ENCODE peak calls at places on chromosome 10, in nine cellular contexts. L, W, N, S, F, K, D, H and A are unnamed samples.

GRCh38 chr10:70440296-70441160 is 953 bp downstream of the NODAL start:
- DNase-seq in H (no peak), N (no peak), K (no peak), D (no peak), W (no peak), L (no peak), S (no peak), F (no peak), A (no peak)

GRCh38 chr10:58178811-58179210 is 88.9 kb downstream of the IPMK start:
- DNase-seq in H (no peak), L (no peak), K (no peak), F (peak), N (no peak), W (no peak), D (no peak), S (peak), A (no peak)

GRCh38 chr10:123480845-123481244 is 185.3 kb upstream of the GPR26 start:
- DNase-seq in K (no peak), L (no peak), W (no peak), D (no peak), F (no peak), N (no peak), S (no peak), H (no peak), A (peak)

GRCh38 chr10:130709415-130709814 is 573.2 kb downstream of the GLRX3 start:
- DNase-seq in F (no peak), H (no peak), N (no peak), W (peak), L (no peak), S (no peak), K (no peak), D (no peak), A (no peak)

GRCh38 chr10:71773221-71773971 is at the start of gene VSIR:
- DNase-seq in L (peak), D (peak), N (no peak), W (peak), H (peak), K (peak), F (peak), S (peak), A (peak)

GRCh38 chr10:641149-642010 is 48.1 kb downstream of the DIP2C start:
- DNase-seq in S (no peak), W (no peak), N (no peak), H (no peak), D (no peak), L (no peak), K (no peak), F (no peak), A (no peak)

GRCh38 chr10:91541481-91541880 is 91.4 kb downstream of the PPP1R3C start:
- DNase-seq in H (no peak), D (no peak), N (no peak), L (no peak), S (peak), K (no peak), W (no peak), F (peak), A (no peak)

GRCh38 chr10:21285742-21286311 is 239.7 kb downstream of the SKIDA1 start:
- DNase-seq in K (no peak), N (no peak), L (no peak), D (no peak), F (no peak), W (no peak), S (peak), H (no peak), A (no peak)

GRCh38 chr10:75851946-75852345 is 420.5 kb downstream of the LRMDA start:
- DNase-seq in D (no peak), H (no peak), W (no peak), L (no peak), F (no peak), S (no peak), N (no peak), K (no peak), A (no peak)

DNA sequence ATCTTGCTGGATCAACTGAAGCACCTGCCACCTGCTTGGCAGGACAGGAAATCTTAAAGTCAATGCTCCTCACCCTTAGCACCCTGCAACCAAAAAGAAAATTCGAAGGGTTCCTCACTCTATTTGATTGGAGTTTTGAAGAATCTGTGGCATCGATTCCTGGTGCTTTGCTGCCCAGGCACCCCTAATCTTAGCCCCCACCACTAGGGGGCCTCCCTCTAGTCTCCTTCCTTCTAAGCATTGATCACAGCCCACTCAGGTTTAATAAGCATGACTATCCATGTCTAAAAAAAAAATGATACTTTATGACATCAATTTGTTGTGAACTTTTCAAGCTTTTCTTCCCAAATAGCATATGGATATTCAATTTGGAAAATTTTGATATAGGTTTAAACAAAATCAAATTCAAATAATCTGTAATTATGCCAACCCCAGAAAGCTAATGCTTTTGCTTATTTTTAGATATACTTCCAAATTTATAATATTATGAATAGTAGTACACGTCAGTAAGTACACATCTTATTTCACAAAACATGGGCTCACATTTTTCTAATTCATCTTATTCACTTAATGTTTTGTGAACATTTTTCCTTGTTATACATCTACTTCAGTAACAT is 45.3 kb downstream of the NRG3 start:
- DNase-seq in W (no peak), L (no peak), K (no peak), N (no peak), S (no peak), D (peak), F (no peak), H (no peak), A (peak)
- TF ChIP-seq CTCF in W (peak), L (no peak), K (peak), N (no peak), S (no peak), D (peak), F (no peak), H (no peak), A (peak)

GRCh38 chr10:60253490-60253889 is 136.2 kb downstream of the ANK3 start:
- DNase-seq in K (no peak), H (no peak), D (no peak), N (no peak), W (no peak), L (no peak), F (no peak), S (no peak), A (no peak)
- H3K4me3 ChIP-seq in K (no peak), H (no peak), D (no peak), N (no peak), W (no peak), L (no peak), F (no peak), S (no peak), A (no peak)

GRCh38 chr10:28508304-28508925 is 24.5 kb upstream of the WAC start:
- DNase-seq in W (no peak), F (no peak), S (no peak), K (no peak), N (no peak), H (no peak), L (no peak), D (no peak), A (no peak)

GRCh38 chr10:28497313-28498126 is 35.4 kb upstream of the WAC start:
- DNase-seq in K (no peak), N (no peak), F (no peak), S (no peak), D (no peak), L (no peak), H (no peak), W (no peak), A (no peak)

GRCh38 chr10:28505359-28505959 is 27.5 kb upstream of the WAC start:
- DNase-seq in L (no peak), N (no peak), S (no peak), D (no peak), W (no peak), F (no peak), H (no peak), K (no peak), A (no peak)

DNA sequence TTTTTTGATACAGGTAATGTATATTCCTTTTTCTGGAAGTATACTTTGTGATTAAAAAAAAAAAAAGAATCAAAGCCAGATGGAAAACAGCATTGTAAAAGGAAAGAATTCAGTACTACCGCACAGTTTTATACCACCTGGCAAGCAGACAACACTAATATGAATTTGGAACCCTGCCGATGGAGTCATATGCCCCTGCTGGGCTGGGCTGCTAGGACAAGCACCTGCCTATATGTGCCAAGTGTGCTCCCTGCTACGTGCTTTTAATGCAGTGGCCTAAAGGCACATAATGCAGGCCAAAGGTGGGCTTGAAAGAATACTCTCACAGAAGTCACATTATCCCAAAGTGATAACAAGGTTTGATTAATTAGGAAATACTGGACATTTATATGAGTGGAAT is 29.8 kb upstream of the WAC start:
- DNase-seq in N (no peak), K (no peak), L (no peak), H (no peak), D (no peak), S (peak), F (no peak), W (peak), A (no peak)
- TF ChIP-seq CTCF in N (no peak), K (no peak), L (no peak), H (no peak), D (no peak), S (no peak), F (no peak), W (no peak), A (no peak)

DNA sequence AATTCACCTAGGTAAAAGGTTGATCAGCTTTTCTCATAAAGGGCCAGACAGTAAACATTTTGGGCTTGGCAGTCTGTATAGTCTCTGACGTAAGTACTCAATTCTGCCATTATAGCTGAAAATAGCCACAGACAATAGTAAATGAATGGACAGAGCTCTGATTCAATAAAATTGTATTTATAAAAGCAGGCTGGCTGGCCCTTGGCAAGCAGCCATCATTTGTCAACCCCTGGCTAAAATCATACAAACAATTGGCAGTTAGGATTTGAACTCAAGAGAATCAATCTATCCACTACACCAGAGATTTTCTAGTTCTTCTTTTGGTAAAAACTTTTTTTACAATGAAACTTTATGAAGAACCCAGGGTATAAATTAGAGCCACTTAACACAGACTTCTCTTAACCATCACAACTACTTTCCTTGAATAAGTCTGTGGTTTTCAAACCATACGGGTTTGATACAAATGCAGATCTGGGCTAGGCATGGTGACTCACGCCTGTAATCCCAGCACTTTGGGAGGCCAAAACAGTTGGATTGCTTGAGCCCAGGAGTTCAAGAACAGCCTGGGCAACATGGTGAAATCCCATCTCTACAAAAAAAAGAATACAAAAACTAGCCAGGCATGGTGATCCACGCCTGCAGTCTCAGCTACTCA is 124.5 kb downstream of the SLC16A9 start:
- DNase-seq in D (no peak), H (no peak), F (no peak), W (no peak), N (no peak), L (no peak), S (peak), K (no peak), A (no peak)
- H3K4me3 ChIP-seq in D (no peak), H (no peak), F (no peak), W (no peak), N (no peak), L (no peak), S (no peak), K (no peak), A (no peak)